ENCODE peak calls at places on chromosome 21, in six cellular contexts. J, K, Y, B, T and P are unnamed samples. For H3K36me3, the result is how much of the 10 kb centered on the place peaks cover.

GRCh38 chr21:43716376-43717165 is 2.4 kb upstream of the PDXK start:
- DNase-seq in T (no peak), K (no peak), B (no peak), Y (no peak), J (no peak), P (peak)

GRCh38 chr21:44065428-44065827 is 41.8 kb upstream of the PWP2 start:
- DNase-seq in K (no peak), Y (no peak), J (no peak), T (no peak), B (peak), P (no peak)

GRCh38 chr21:34797202-34797527 is 128.4 kb downstream of the CLIC6 start:
- DNase-seq in B (no peak), Y (no peak), K (no peak), J (no peak), T (no peak), P (no peak)

GRCh38 chr21:38388684-38389676 is 109.3 kb downstream of the ERG start:
- DNase-seq in T (no peak), K (no peak), J (no peak), Y (no peak), B (no peak), P (no peak)

GRCh38 chr21:29557200-29557599 is 258.5 kb downstream of the BACH1 start:
- DNase-seq in Y (no peak), T (no peak), J (no peak), K (no peak), B (no peak), P (no peak)

GRCh38 chr21:28410264-28410663 is 582.4 kb downstream of the LTN1 start:
- DNase-seq in T (no peak), B (no peak), K (no peak), J (no peak), Y (no peak), P (no peak)

GRCh38 chr21:17501107-17502006 is 11.5 kb upstream of the CXADR start:
- DNase-seq in K (no peak), Y (no peak), T (no peak), J (no peak), B (no peak), P (no peak)

GRCh38 chr21:31406510-31406909 is 62.4 kb upstream of the TIAM1 start:
- DNase-seq in Y (no peak), B (no peak), K (no peak), J (no peak), T (no peak), P (no peak)

GRCh38 chr21:18951291-18952038 is 547.9 kb upstream of the TMPRSS15 start:
- DNase-seq in J (no peak), T (peak), B (no peak), Y (no peak), K (peak), P (peak)

GRCh38 chr21:42980959-42981523 is 6.7 kb downstream of the PKNOX1 start:
- DNase-seq in Y (no peak), J (no peak), T (no peak), B (no peak), K (no peak), P (no peak)

GRCh38 chr21:39533545-39534226 is 79.1 kb upstream of the B3GALT5 start:
- DNase-seq in T (no peak), Y (no peak), K (no peak), B (no peak), J (no peak), P (no peak)

DNA sequence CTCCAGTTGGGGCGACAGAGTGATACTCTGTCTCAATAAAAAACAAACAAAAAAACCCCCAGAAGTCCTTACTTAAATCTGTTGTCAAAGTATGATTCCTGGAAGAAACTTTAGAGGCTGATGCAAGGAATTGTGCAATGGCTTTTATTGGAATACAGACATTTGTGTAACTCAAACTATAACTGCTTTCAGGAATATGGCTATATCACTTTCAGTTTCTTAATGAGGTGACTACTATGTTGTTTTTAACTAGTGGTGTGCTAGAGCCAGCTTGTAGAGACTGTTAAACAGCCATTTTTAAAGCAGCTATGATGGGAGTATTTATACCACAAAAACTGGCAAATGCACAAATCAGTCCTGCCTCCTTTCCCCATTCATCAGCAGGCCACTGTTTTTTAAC is 22.7 kb upstream of the DNAJC28 start:
- DNase-seq in K (no peak), Y (no peak), B (no peak), T (no peak), J (no peak), P (no peak)
- H3K36me3 ChIP-seq in K (under half), Y (half or more), B (under half), T (half or more), J (half or more), P (half or more)

GRCh38 chr21:26826801-26827200 is 18.4 kb downstream of the ADAMTS1 start:
- DNase-seq in J (no peak), K (no peak), T (no peak), B (no peak), Y (no peak), P (peak)
- H3K4me3 ChIP-seq in J (no peak), K (no peak), T (no peak), B (no peak), Y (no peak), P (no peak)

GRCh38 chr21:40622531-40622930 is 224.4 kb downstream of the DSCAM start:
- DNase-seq in J (no peak), K (no peak), T (no peak), Y (no peak), B (no peak), P (peak)
- H3K36me3 ChIP-seq in J (under half), K (under half), T (under half), Y (under half), B (under half), P (under half)

DNA sequence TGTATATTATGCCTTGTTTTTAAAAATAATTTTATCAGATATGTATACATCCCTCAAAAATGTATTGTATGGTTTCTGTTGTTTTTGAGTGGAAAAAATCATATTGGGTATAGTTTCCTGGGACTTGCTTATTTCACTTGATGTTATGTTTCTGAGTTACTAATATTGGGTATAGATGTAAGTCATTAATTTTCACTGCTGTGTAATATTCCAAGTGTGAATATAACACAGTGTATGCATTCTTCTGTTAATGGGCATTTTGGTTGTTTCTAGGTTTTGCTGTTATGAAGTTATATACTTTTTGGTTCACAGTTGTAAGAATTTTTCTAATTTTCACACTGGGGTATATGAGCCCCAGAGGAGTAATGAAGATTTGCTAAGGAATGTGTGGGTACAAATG is 3.0 kb downstream of the TTC3 start:
- DNase-seq in J (no peak), T (no peak), B (no peak), K (no peak), Y (no peak), P (no peak)
- H3K4me3 ChIP-seq in J (no peak), T (no peak), B (no peak), K (no peak), Y (no peak), P (no peak)

GRCh38 chr21:45484318-45484717 is 57.9 kb downstream of the SLC19A1 start:
- DNase-seq in K (no peak), J (no peak), T (no peak), B (no peak), Y (no peak), P (no peak)

GRCh38 chr21:45481566-45481965 is 60.7 kb downstream of the SLC19A1 start:
- DNase-seq in Y (no peak), K (no peak), B (no peak), T (no peak), J (no peak), P (no peak)

GRCh38 chr21:45481977-45482898 is 60.0 kb downstream of the SLC19A1 start:
- DNase-seq in T (no peak), J (no peak), K (no peak), B (no peak), Y (no peak), P (no peak)

GRCh38 chr21:45480701-45481500 is 61.3 kb downstream of the SLC19A1 start:
- DNase-seq in B (no peak), J (no peak), T (no peak), Y (no peak), K (no peak), P (no peak)

DNA sequence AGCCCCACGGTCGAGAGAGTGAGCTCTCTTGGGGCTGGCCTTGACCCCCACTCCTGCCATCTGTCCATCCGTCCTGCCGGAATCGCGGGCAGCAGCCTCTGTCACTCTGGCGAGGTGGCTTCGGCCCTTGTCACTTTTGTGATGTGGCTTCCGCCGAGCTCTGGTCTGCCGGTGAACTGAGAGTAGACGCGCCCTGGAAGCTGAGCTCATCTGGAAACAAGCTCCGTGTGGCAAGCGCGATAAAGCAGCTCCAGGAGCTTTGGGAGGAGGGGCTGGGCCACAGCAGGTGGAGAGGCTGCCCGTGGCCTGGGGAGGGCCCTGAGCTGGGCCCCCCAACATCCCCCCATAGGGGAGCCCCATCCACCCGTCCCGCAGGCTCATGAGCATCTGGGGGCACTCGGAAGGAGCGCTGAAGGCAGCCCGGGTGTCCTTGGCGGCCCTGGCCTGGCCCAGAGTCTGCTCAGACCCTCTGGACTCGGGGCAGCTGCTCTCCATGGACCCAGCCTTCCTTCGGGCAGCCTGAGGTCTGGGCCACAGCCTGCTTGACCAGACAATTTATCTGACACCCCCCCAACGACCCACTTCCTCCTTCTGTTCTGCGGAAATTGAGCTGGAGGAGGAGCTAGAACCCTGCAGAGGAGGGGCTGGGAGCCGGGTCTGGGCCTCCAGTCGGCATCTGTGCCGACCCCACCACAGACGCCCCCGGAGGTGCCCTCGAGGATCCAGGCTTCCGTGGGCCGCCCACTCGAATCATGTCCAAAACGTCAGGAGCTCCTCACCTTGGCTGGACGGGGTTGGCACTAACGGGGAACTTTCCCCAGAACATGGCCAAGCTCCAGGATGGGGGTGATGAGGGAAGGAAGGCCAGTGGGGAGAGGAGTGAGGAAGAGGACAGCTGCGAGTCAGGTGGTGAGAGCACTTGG is 59.1 kb downstream of the SLC19A1 start:
- DNase-seq in B (peak), Y (no peak), K (no peak), J (no peak), T (no peak), P (no peak)
- H3K36me3 ChIP-seq in B (under half), Y (under half), K (under half), J (half or more), T (under half), P (under half)